ENCODE peak calls at places on chromosomes 12 and 14, in nine cellular contexts. J, A, X, F, D, M, Q, S and B are unnamed samples. For H3K27me3 and H3K4me1, the result is how much of the 10 kb centered on the place peaks cover.

GRCh38 chr14:34718750-34719304 is 4.4 kb upstream of the CFL2 start:
- DNase-seq in F (no peak), M (no peak), Q (no peak), J (no peak), D (peak), X (no peak), A (no peak), S (no peak), B (no peak)

GRCh38 chr14:55454264-55455151 is 14.1 kb upstream of the TBPL2 start:
- DNase-seq in X (peak), J (no peak), M (no peak), A (peak), Q (no peak), F (no peak), S (peak), D (peak), B (peak)

GRCh38 chr14:92719421-92719820 is 29.0 kb downstream of the LGMN start:
- DNase-seq in S (no peak), Q (no peak), F (no peak), A (no peak), D (no peak), X (no peak), M (no peak), J (no peak), B (no peak)

GRCh38 chr14:98775892-98776291 is 496.1 kb downstream of the BCL11B start:
- DNase-seq in X (peak), J (no peak), A (no peak), S (no peak), Q (no peak), M (no peak), F (no peak), D (no peak), B (no peak)

GRCh38 chr12:50103767-50104321 is at the start of gene GPD1:
- DNase-seq in J (no peak), D (peak), Q (peak), A (peak), S (peak), F (peak), X (no peak), M (no peak), B (peak)

GRCh38 chr12:113278631-113279030 is 56.3 kb downstream of the SLC8B1 start:
- DNase-seq in X (no peak), D (no peak), S (peak), M (no peak), A (no peak), Q (peak), F (peak), J (no peak), B (no peak)

GRCh38 chr14:38209572-38210159 is 2.0 kb downstream of the SSTR1 start:
- DNase-seq in D (no peak), X (no peak), A (no peak), S (no peak), J (no peak), M (no peak), F (no peak), Q (no peak), B (no peak)

GRCh38 chr14:70254476-70254961 is 65.8 kb upstream of the SLC8A3 start:
- DNase-seq in F (peak), J (peak), M (no peak), S (no peak), D (peak), Q (peak), X (no peak), A (no peak), B (peak)

GRCh38 chr12:58419905-58420304 is 478.5 kb downstream of the ATP23 start:
- DNase-seq in S (no peak), A (no peak), X (no peak), F (no peak), D (peak), Q (no peak), J (no peak), M (no peak), B (no peak)

GRCh38 chr14:37274652-37275051 is 76.9 kb downstream of the MIPOL1 start:
- DNase-seq in Q (no peak), X (no peak), A (no peak), M (no peak), D (no peak), J (no peak), S (no peak), F (no peak), B (no peak)

GRCh38 chr14:90060965-90061848 is 587 bp upstream of the KCNK13 start:
- DNase-seq in Q (no peak), M (no peak), J (no peak), F (no peak), D (no peak), S (no peak), A (no peak), X (no peak), B (peak)

GRCh38 chr14:90062852-90063539 is 1.2 kb downstream of the KCNK13 start:
- DNase-seq in Q (no peak), A (no peak), M (no peak), D (no peak), F (no peak), S (no peak), X (peak), J (no peak), B (no peak)

GRCh38 chr14:90058876-90059458 is 2.8 kb upstream of the KCNK13 start:
- DNase-seq in Q (no peak), D (no peak), X (no peak), M (no peak), S (no peak), J (no peak), F (no peak), A (no peak), B (no peak)

GRCh38 chr14:90060312-90060964 is 1.4 kb upstream of the KCNK13 start:
- DNase-seq in S (no peak), J (peak), F (peak), X (no peak), M (peak), Q (peak), D (peak), A (no peak), B (peak)

GRCh38 chr14:90061849-90062794 is at the start of gene KCNK13:
- DNase-seq in Q (no peak), D (peak), X (peak), S (no peak), F (no peak), A (no peak), J (no peak), M (no peak), B (peak)
- H3K27me3 ChIP-seq in Q (half or more), D (under half), X (under half), S (under half), F (under half), A (half or more), J (under half), M (under half), B (under half)

DNA sequence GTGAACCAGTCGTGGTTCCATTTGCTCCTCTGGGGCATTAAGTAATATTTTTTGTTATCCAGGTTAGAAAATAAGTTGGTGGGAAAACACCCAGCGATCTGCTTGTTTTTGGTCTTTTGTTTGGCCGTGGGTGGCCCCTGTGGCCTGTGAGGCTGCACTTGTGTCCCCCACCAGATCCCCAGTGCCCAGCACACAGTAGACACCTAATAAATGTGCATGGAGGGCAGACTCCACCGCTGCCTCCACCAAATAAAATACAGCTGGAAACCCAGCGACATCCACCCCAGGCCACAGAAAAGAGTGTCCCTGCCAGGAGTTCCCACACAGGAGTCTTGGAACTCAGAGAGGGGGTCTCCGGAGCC is 8.3 kb upstream of the PPP1R13B start:
- DNase-seq in F (peak), X (no peak), S (no peak), D (no peak), M (no peak), J (no peak), Q (no peak), A (no peak), B (no peak)
- H3K27ac ChIP-seq in F (no peak), X (no peak), S (no peak), D (no peak), M (no peak), J (no peak), Q (no peak), A (peak), B (peak)

GRCh38 chr14:103027451-103027850 is 29.9 kb downstream of the CDC42BPB start:
- DNase-seq in Q (no peak), S (no peak), M (no peak), F (no peak), X (no peak), A (no peak), D (no peak), J (no peak), B (no peak)

GRCh38 chr14:103026988-103027387 is 30.4 kb downstream of the CDC42BPB start:
- DNase-seq in X (no peak), M (no peak), Q (no peak), F (no peak), D (no peak), S (no peak), A (no peak), J (no peak), B (no peak)

GRCh38 chr14:103021817-103022668 is 35.3 kb downstream of the CDC42BPB start:
- DNase-seq in F (peak), Q (no peak), D (no peak), J (no peak), A (no peak), M (no peak), S (no peak), X (no peak), B (peak)

GRCh38 chr14:103022669-103023044 is 34.7 kb downstream of the CDC42BPB start:
- DNase-seq in F (peak), D (no peak), J (no peak), X (no peak), S (no peak), M (no peak), A (no peak), Q (no peak), B (no peak)

DNA sequence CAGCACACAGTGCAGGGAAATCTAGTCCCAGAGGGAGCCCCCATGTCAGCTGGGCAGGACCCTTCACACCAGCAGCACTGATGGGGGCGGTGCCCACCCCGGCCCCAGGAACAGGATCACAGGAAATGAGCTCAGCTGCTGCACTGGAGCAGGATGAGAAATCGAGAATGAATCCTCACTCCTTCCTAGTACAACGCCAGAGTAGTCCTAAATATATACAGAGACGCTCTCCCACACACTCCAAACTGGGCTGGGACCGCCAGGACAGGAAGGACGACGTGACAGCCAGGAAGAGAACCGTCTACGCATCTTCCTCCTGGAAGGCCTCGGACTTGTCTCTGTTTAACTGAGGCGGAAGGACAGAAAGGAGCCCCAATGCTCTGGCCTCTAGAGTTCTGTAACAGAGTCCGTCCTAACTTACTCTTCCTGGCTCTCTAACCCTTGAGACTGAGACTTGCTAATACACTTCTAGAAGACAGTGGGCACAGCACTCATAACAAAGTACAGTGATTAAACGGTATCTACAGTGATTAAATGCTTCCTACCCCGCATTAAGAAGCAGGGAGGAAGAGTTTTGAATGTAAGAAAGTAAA is 33.4 kb downstream of the CDC42BPB start:
- DNase-seq in D (no peak), Q (no peak), F (peak), M (no peak), X (no peak), A (peak), J (no peak), S (no peak), B (peak)
- H3K4me1 ChIP-seq in D (under half), Q (under half), F (under half), M (under half), X (half or more), A (under half), J (under half), S (under half), B (under half)

GRCh38 chr14:36268957-36269734 is 51.3 kb downstream of the MBIP start:
- DNase-seq in A (no peak), X (no peak), D (no peak), F (no peak), M (no peak), Q (peak), S (no peak), J (no peak), B (no peak)

GRCh38 chr14:36271222-36271621 is 49.2 kb downstream of the MBIP start:
- DNase-seq in Q (no peak), M (no peak), S (no peak), F (no peak), X (no peak), J (no peak), D (no peak), A (no peak), B (no peak)

GRCh38 chr14:36275741-36276140 is 44.7 kb downstream of the MBIP start:
- DNase-seq in M (no peak), A (no peak), J (no peak), D (no peak), Q (no peak), S (no peak), F (no peak), X (no peak), B (no peak)

GRCh38 chr14:36271939-36272907 is 48.2 kb downstream of the MBIP start:
- DNase-seq in F (no peak), S (no peak), D (peak), J (no peak), X (no peak), M (no peak), A (no peak), Q (no peak), B (no peak)

DNA sequence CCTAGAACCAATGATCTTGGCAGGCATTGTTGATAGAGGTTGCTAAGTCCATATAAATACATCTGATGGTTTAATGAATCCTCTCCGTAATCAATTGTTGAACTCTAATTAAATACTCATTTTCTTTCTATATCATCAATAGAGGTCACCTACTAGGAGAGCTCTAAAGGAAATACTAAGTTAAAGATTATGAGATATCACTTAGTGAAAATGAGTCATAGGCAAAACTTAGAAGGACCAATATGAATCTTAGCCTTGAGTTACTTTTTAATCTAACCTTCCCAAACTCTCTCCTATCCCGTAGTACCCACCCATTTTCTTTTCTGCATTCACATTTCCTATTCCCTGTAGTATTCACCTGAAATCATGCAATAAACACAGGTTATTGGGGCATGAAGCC is 50.2 kb downstream of the MBIP start:
- DNase-seq in J (no peak), D (no peak), X (no peak), F (no peak), S (no peak), M (no peak), A (no peak), Q (no peak), B (no peak)
- H3K27me3 ChIP-seq in J (under half), D (under half), X (under half), F (under half), S (under half), M (under half), A (half or more), Q (under half), B (under half)

GRCh38 chr14:20801726-20802125 is 918 bp downstream of the RNASE1 start:
- DNase-seq in J (no peak), D (no peak), X (no peak), F (no peak), A (peak), S (peak), M (no peak), Q (peak), B (no peak)
- H3K27ac ChIP-seq in J (no peak), D (no peak), X (peak), F (no peak), A (peak), S (no peak), M (no peak), Q (peak), B (no peak)

GRCh38 chr12:57133013-57133569 is 4.8 kb downstream of the LRP1 start:
- DNase-seq in Q (no peak), J (no peak), D (no peak), A (no peak), X (no peak), S (no peak), F (no peak), M (no peak), B (peak)
- H3K4me1 ChIP-seq in Q (under half), J (under half), D (under half), A (half or more), X (half or more), S (under half), F (under half), M (under half), B (under half)

DNA sequence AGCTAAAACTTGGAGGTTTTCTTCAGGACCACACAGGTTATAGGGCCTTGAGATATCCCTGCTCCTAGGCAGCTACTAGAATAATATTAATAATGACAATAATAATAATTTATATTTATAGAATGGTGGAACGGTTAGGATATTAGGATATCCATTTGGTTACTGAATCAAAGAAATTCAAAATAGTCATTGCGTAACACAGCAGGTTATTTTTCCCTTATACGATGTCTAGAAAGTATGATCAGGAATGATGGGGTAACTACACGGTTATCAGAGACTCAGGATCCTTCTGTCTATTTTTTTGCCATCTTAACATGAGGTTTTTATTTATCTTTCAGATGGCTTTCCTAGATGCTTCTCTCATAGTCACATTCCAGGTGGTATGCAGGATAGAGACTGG is 39.0 kb downstream of the NEUROD4 start:
- DNase-seq in M (no peak), A (no peak), S (no peak), Q (no peak), X (no peak), D (no peak), F (no peak), J (no peak), B (no peak)
- H3K27me3 ChIP-seq in M (under half), A (under half), S (under half), Q (under half), X (under half), D (under half), F (under half), J (under half), B (under half)

GRCh38 chr12:32312049-32312670 is 87.2 kb upstream of the FGD4 start:
- DNase-seq in Q (no peak), A (no peak), M (peak), J (no peak), D (peak), F (no peak), S (no peak), X (no peak), B (no peak)
- H3K27ac ChIP-seq in Q (no peak), A (peak), M (no peak), J (no peak), D (peak), F (no peak), S (no peak), X (no peak), B (no peak)

DNA sequence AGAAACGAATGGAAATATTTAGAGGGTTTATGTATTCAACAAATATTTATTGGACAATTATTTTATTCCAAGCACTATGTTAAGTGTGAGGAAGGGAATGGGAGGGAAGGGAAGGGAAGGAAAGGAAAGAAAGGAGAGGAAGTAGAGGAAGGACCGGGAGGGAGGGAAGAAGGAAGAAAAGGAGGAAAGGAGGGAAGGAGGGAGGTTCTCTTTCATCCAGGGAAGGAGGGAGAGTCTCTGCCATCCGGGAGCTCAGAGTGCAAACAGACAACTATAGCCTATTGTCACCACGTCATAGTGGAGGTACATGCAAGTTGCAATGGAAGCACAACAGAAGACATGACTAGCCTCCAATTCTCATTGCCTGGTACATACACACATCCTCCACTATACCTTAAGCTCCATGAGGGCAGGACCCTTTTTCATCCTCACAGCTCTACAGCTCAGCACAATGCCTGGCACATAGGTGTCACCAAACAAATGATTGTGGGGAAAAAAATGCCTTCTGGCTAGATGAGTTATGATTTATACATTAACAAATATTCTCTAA is 48.1 kb downstream of the DAD1 start:
- DNase-seq in M (no peak), X (no peak), S (no peak), A (no peak), J (no peak), F (no peak), Q (no peak), D (no peak), B (no peak)
- H3K4me1 ChIP-seq in M (half or more), X (under half), S (under half), A (under half), J (half or more), F (under half), Q (under half), D (under half), B (under half)